ENCODE peak calls at places on chromosomes 3 and 15, in nine cellular contexts. H is ELR; K is SHP77 treated with DMSO at 0.1 percent for 48 hours; L is A549; W is GM03348; Y is ACHN; F is stimulated activated CD8-positive, alpha-beta memory T cell treated with anti-CD3 and anti-CD28 coated beads, Interleukin-15, amount 100 ng/mL, for 1 hour; G is lower lobe of right lung; Z is GM23338. Q is an unnamed sample.

GRCh38 chr15:80875568-80875967 is 96.4 kb downstream of the CEMIP start:
- DNase-seq in L (no peak), W (no peak), F (no peak), K (no peak), G (no peak), Y (no peak), Z (no peak), H (no peak), Q (no peak)

GRCh38 chr3:183987014-183987600 is 30.6 kb downstream of the ABCC5 start:
- DNase-seq in K (no peak), G (no peak), W (no peak), F (no peak), L (no peak), Y (no peak), H (no peak), Z (no peak), Q (no peak)

GRCh38 chr15:74291101-74292071 is 55.3 kb downstream of the CCDC33 start:
- DNase-seq in F (peak), L (peak), H (peak), Z (peak), Y (peak), W (peak), K (peak), G (peak), Q (no peak)

GRCh38 chr15:35305031-35305555 is 220.0 kb upstream of the NANOGP8 start:
- DNase-seq in Y (no peak), L (no peak), Z (no peak), G (no peak), H (no peak), F (no peak), K (no peak), W (no peak), Q (no peak)

GRCh38 chr15:66644815-66645345 is 57.2 kb upstream of the SMAD6 start:
- DNase-seq in G (no peak), Z (no peak), Y (no peak), L (no peak), W (peak), H (peak), F (no peak), K (no peak), Q (no peak)

GRCh38 chr3:31732548-31732947 is 199.8 kb downstream of the STT3B start:
- DNase-seq in Z (no peak), W (no peak), L (no peak), K (peak), F (no peak), H (no peak), G (no peak), Y (no peak), Q (no peak)

GRCh38 chr15:50876989-50877360 is 31.5 kb upstream of the AP4E1 start:
- DNase-seq in Y (peak), Z (peak), K (peak), L (peak), H (peak), W (peak), G (no peak), F (peak), Q (no peak)

GRCh38 chr15:101176625-101177024 is 75.2 kb downstream of the CHSY1 start:
- DNase-seq in F (no peak), K (no peak), H (peak), W (no peak), G (no peak), Z (no peak), Y (no peak), L (peak), Q (no peak)

GRCh38 chr15:58228708-58229107 is 90.5 kb downstream of the AQP9 start:
- DNase-seq in W (peak), H (peak), K (no peak), Z (peak), Y (peak), L (peak), G (no peak), F (no peak), Q (no peak)

GRCh38 chr15:63212050-63212973 is 22.9 kb downstream of the RAB8B start:
- DNase-seq in Y (no peak), G (no peak), F (no peak), Z (no peak), K (no peak), W (peak), L (no peak), H (peak), Q (peak)

GRCh38 chr3:19506171-19506570 is 357.9 kb downstream of the KCNH8 start:
- DNase-seq in L (no peak), G (no peak), Z (no peak), F (no peak), W (no peak), K (no peak), H (no peak), Y (no peak), Q (peak)

GRCh38 chr3:126208182-126208581 is 27.8 kb upstream of the ALDH1L1 start:
- DNase-seq in L (no peak), F (no peak), K (no peak), Z (no peak), W (no peak), H (peak), G (no peak), Y (no peak), Q (no peak)

GRCh38 chr3:124887177-124887995 is at the start of gene ITGB5:
- DNase-seq in H (peak), Z (peak), W (peak), K (no peak), G (peak), L (peak), Y (peak), F (no peak), Q (no peak)

GRCh38 chr15:31391687-31392671 is 65.3 kb downstream of the KLF13 start:
- DNase-seq in Y (peak), K (no peak), W (peak), L (peak), F (peak), G (peak), H (peak), Z (peak), Q (no peak)

GRCh38 chr3:87563712-87564111 is 287.3 kb upstream of the POU1F1 start:
- DNase-seq in Y (no peak), F (no peak), G (no peak), H (no peak), W (no peak), K (no peak), L (peak), Z (no peak), Q (no peak)

GRCh38 chr15:34336333-34336732 is 1.2 kb downstream of the SLC12A6 start:
- DNase-seq in F (no peak), L (no peak), W (no peak), Z (no peak), K (no peak), Y (no peak), G (peak), H (no peak), Q (no peak)

GRCh38 chr15:92294759-92295158 is 98.9 kb upstream of the ST8SIA2 start:
- DNase-seq in K (no peak), L (no peak), H (no peak), F (no peak), Y (no peak), Z (no peak), W (no peak), G (no peak), Q (no peak)

GRCh38 chr15:32060706-32061105 is 30.4 kb downstream of the CHRNA7 start:
- DNase-seq in Y (no peak), W (no peak), G (no peak), F (no peak), Z (no peak), K (no peak), H (no peak), L (no peak), Q (no peak)

GRCh38 chr3:42189071-42189470 is 76.9 kb downstream of the CCK start:
- DNase-seq in K (no peak), H (no peak), Y (no peak), W (no peak), F (no peak), L (no peak), G (no peak), Z (no peak), Q (no peak)